ENCODE peak calls at places on chromosome 11, in four cellular contexts. B is iris pigment epithelial cell; H is AG04450; W is activated CD4-positive, CD25-positive, alpha-beta regulatory T cell. I is an unnamed sample.

GRCh38 chr11:109140857-109141515 is 281.0 kb upstream of the C11orf87 start:
- DNase-seq in B (no peak), H (no peak), W (no peak), I (no peak)

GRCh38 chr11:75450826-75451783 is 18.1 kb upstream of the KLHL35 start:
- DNase-seq in H (no peak), W (no peak), B (no peak), I (no peak)

GRCh38 chr11:75946531-75947530 is 131.8 kb downstream of the UVRAG start:
- DNase-seq in B (peak), W (no peak), H (no peak), I (peak)

GRCh38 chr11:16880184-16880583 is 134.0 kb downstream of the PLEKHA7 start:
- DNase-seq in B (no peak), W (no peak), H (no peak), I (no peak)

GRCh38 chr11:94788396-94788795 is 20.2 kb downstream of the AMOTL1 start:
- DNase-seq in H (no peak), B (no peak), W (no peak), I (peak)

GRCh38 chr11:6607190-6607635 is 3.6 kb downstream of the ILK start:
- DNase-seq in W (no peak), H (no peak), B (no peak), I (no peak)

GRCh38 chr11:121534131-121535093 is 81.6 kb upstream of the SORL1-AS1 start:
- DNase-seq in B (peak), H (no peak), W (no peak), I (peak)

GRCh38 chr11:105524286-105524685 is 85.6 kb upstream of the GRIA4 start:
- DNase-seq in W (no peak), H (no peak), B (no peak), I (no peak)

GRCh38 chr11:47271961-47272661 is 2.2 kb downstream of the MADD start:
- DNase-seq in W (no peak), H (no peak), B (no peak), I (no peak)

GRCh38 chr11:118136826-118137225 is 15.8 kb downstream of the SCN4B start:
- DNase-seq in H (no peak), W (no peak), B (no peak), I (no peak)

GRCh38 chr11:60964801-60965200 is 6.7 kb upstream of the CD6 start:
- DNase-seq in H (no peak), W (no peak), B (no peak), I (no peak)

GRCh38 chr11:113697798-113698407 is 8.2 kb downstream of the TMPRSS5 start:
- DNase-seq in W (no peak), H (no peak), B (no peak), I (no peak)

GRCh38 chr11:126060651-126061220 is 1.9 kb downstream of the CDON start:
- DNase-seq in W (no peak), B (no peak), H (no peak), I (no peak)

GRCh38 chr11:57978686-57979531 is 44.8 kb upstream of the OR9Q1 start:
- DNase-seq in B (no peak), W (no peak), H (no peak), I (no peak)

GRCh38 chr11:20109731-20110445 is 50.4 kb downstream of the DBX1 start:
- DNase-seq in B (no peak), H (no peak), W (no peak), I (no peak)

GRCh38 chr11:111307472-111308108 is 9.2 kb downstream of the POU2AF3 start:
- DNase-seq in W (no peak), H (no peak), B (no peak), I (no peak)

GRCh38 chr11:72606362-72607100 is 67.7 kb downstream of the PDE2A start:
- DNase-seq in B (no peak), W (no peak), H (no peak), I (peak)

GRCh38 chr11:77672276-77672675 is 34.7 kb upstream of the CLNS1A start:
- DNase-seq in W (no peak), B (peak), H (peak), I (peak)

GRCh38 chr11:125156346-125156745 is 8.2 kb upstream of the PKNOX2 start:
- DNase-seq in H (no peak), B (no peak), W (no peak), I (no peak)

GRCh38 chr11:118338637-118339061 is 3.9 kb downstream of the CD3D start:
- DNase-seq in W (peak), H (no peak), B (peak), I (no peak)

GRCh38 chr11:74139151-74139918 is 31.5 kb downstream of the C2CD3 start:
- DNase-seq in B (peak), H (no peak), W (no peak), I (no peak)

GRCh38 chr11:61955031-61955415 is 4.9 kb downstream of the BEST1 start:
- DNase-seq in B (peak), W (no peak), H (no peak), I (peak)

GRCh38 chr11:35418847-35419712 is at the start of gene SLC1A2:
- DNase-seq in B (peak), H (no peak), W (no peak), I (peak)

GRCh38 chr11:20056109-20057054 is 103.9 kb downstream of the DBX1 start:
- DNase-seq in B (no peak), W (no peak), H (no peak), I (peak)

GRCh38 chr11:61699737-61700160 is 19.6 kb downstream of the DAGLA start:
- DNase-seq in B (no peak), H (no peak), W (no peak), I (no peak)

GRCh38 chr11:12640926-12641849 is 33.0 kb upstream of the TEAD1 start:
- DNase-seq in B (no peak), W (no peak), H (no peak), I (no peak)

GRCh38 chr11:101797335-101797734 is 117.5 kb upstream of the CEP126 start:
- DNase-seq in H (no peak), W (no peak), B (peak), I (peak)

GRCh38 chr11:61961570-61962212 is 5.7 kb downstream of the FTH1 start:
- DNase-seq in H (no peak), B (peak), W (no peak), I (peak)

GRCh38 chr11:3227568-3228444 is 4.4 kb downstream of the MRGPRE start:
- DNase-seq in B (no peak), H (no peak), W (no peak), I (no peak)

GRCh38 chr11:114180301-114181055 is 115.7 kb upstream of the NNMT start:
- DNase-seq in B (no peak), W (no peak), H (no peak), I (peak)

GRCh38 chr11:19853901-19854300 is 141.3 kb downstream of the NAV2 start:
- DNase-seq in H (peak), W (no peak), B (no peak), I (no peak)

GRCh38 chr11:257766-258493 is 20.3 kb upstream of the NLRP6 start:
- DNase-seq in H (no peak), B (no peak), W (no peak), I (no peak)

GRCh38 chr11:46256540-46257001 is 20.9 kb upstream of the CREB3L1 start:
- DNase-seq in W (no peak), H (no peak), B (no peak), I (no peak)

GRCh38 chr11:73141309-73142127 is 600 bp downstream of the FCHSD2 start:
- DNase-seq in B (peak), W (peak), H (no peak), I (peak)

GRCh38 chr11:125005491-125005890 is 51.5 kb downstream of the CCDC15 start:
- DNase-seq in H (no peak), W (no peak), B (no peak), I (no peak)

GRCh38 chr11:80593981-80594380 is 1153.2 kb upstream of the TENM4 start:
- DNase-seq in W (no peak), H (no peak), B (peak), I (peak)

GRCh38 chr11:17720796-17721171 is 1.4 kb downstream of the MYOD1 start:
- DNase-seq in H (no peak), B (no peak), W (no peak), I (no peak)

GRCh38 chr11:133197425-133197824 is 334.9 kb downstream of the OPCML start:
- DNase-seq in H (no peak), W (no peak), B (no peak), I (no peak)

GRCh38 chr11:61507962-61508824 is at the start of gene LRRC10B:
- DNase-seq in H (no peak), W (no peak), B (peak), I (no peak)

GRCh38 chr11:45993438-45994064 is 71.1 kb downstream of the LARGE2 start:
- DNase-seq in B (peak), W (no peak), H (no peak), I (peak)

I was measured in fibroblast of the aortic adventitia.